ENCODE peak calls at places on chromosome 21, in four cellular contexts. C is left cardiac atrium, I is lower lobe of right lung, J is Right ventricle myocardium superior. E is an unnamed sample.

GRCh38 chr21:17667256-17667655 is 54.6 kb upstream of the BTG3 start:
- ATAC-seq in C (no peak), I (no peak), J (no peak), E (no peak)

GRCh38 chr21:35048183-35048601 is 910 bp downstream of the RUNX1 start:
- ATAC-seq in J (no peak), C (peak; percentile 4), I (peak; percentile 30), E (peak; percentile 37)

GRCh38 chr21:31326478-31327247 is 17.4 kb downstream of the TIAM1 start:
- ATAC-seq in J (no peak), C (no peak), I (peak; percentile 62), E (peak; percentile 96)

GRCh38 chr21:45870851-45871615 is 110.5 kb upstream of the COL6A1 start:
- ATAC-seq in J (no peak), C (no peak), I (no peak), E (no peak)

GRCh38 chr21:26157842-26158241 is 12.7 kb downstream of the APP start:
- ATAC-seq in I (no peak), C (no peak), J (no peak), E (no peak)

GRCh38 chr21:42144679-42145568 is 73.8 kb downstream of the UMODL1 start:
- ATAC-seq in C (no peak), I (no peak), J (no peak), E (no peak)

GRCh38 chr21:39121600-39122355 is 61.5 kb downstream of the PSMG1 start:
- ATAC-seq in C (no peak), J (no peak), I (no peak), E (no peak)

GRCh38 chr21:42349420-42350075 is 1.2 kb downstream of the TFF2 start:
- ATAC-seq in C (no peak), J (no peak), I (no peak), E (no peak)

GRCh38 chr21:33259995-33260394 is 6.2 kb upstream of the IL10RB start:
- ATAC-seq in I (no peak), J (no peak), C (no peak), E (no peak)

GRCh38 chr21:36048357-36048756 is 12.0 kb downstream of the SETD4 start:
- ATAC-seq in C (no peak), J (no peak), I (no peak), E (no peak)

E was measured in stimulated activated memory B cell treated with anti-CD40 and anti-IgM and Interleukin-4, amounts not matched to agents 10 μg/mL and 1 μg/mL and 100 μg/mL, for 72 hours.